ENCODE peak calls at places on chromosomes 7 and 10, in five cellular contexts. W is K562, Y is tibial artery, O is sigmoid colon, I is stomach. E is an unnamed sample. For H3K27me3, the result is how much of the 10 kb centered on the place peaks cover.

GRCh38 chr7:140696024-140696678 is 357 bp upstream of the NDUFB2 start:
- DNase-seq in I (peak), O (peak), W (peak), Y (peak), E (peak)

GRCh38 chr10:91745086-91745831 is 53.0 kb upstream of the TNKS2 start:
- DNase-seq in I (peak), Y (no peak), W (peak), O (no peak), E (no peak)

GRCh38 chr10:119502214-119502613 is 40.3 kb downstream of the RGS10 start:
- DNase-seq in O (no peak), W (no peak), Y (no peak), I (peak), E (no peak)

GRCh38 chr7:20331231-20331880 is 656 bp downstream of the ITGB8 start:
- DNase-seq in Y (peak), O (peak), W (no peak), I (peak), E (peak)

GRCh38 chr7:53110425-53110824 is 75.0 kb downstream of the POM121L12 start:
- DNase-seq in Y (no peak), I (no peak), O (no peak), W (no peak), E (no peak)

GRCh38 chr10:27743736-27744477 is 1.7 kb downstream of the MKX start:
- DNase-seq in I (no peak), Y (peak), W (no peak), O (peak), E (no peak)

GRCh38 chr10:133372507-133372906 is 647 bp downstream of the ECHS1 start:
- DNase-seq in O (no peak), I (no peak), Y (no peak), W (no peak), E (peak)

GRCh38 chr7:110975476-110975875 is 115.5 kb upstream of the LRRN3 start:
- DNase-seq in I (no peak), Y (no peak), O (no peak), W (no peak), E (no peak)

GRCh38 chr7:33901199-33901598 is 4.1 kb upstream of the BMPER start:
- DNase-seq in Y (no peak), I (no peak), W (no peak), O (no peak), E (no peak)

DNA sequence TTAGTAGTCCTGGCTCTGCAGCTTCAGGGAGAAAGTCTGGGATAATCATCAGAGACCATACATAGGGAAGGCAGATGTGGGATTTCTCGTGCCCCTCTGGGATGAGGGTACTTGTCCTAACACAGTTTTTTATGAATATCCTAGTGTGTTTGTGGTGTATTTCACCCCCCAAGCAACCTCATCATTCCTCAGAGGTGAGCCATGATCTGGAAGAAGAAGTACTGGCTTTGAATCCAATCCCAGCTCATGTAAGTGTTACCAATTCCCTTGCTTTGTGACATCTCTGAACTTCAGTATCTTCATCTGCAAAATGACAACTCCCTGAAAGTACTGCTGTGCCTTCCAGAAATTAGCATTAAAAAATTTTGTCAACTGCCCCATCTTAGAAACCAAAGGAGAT is 347.5 kb upstream of the ZMIZ1 start:
- DNase-seq in I (no peak), W (no peak), Y (no peak), O (no peak), E (no peak)
- H3K27me3 ChIP-seq in I (under half), W (under half), Y (under half), O (under half), E (under half)

GRCh38 chr7:97731736-97732370 is at the start of gene TAC1:
- DNase-seq in I (no peak), Y (no peak), W (no peak), O (no peak), E (no peak)

GRCh38 chr7:97732567-97733275 is 835 bp downstream of the TAC1 start:
- DNase-seq in W (no peak), O (no peak), Y (no peak), I (no peak), E (no peak)

GRCh38 chr7:97735075-97735474 is 3.2 kb downstream of the TAC1 start:
- DNase-seq in I (no peak), W (no peak), Y (no peak), O (no peak), E (no peak)

GRCh38 chr7:97733276-97734206 is 1.7 kb downstream of the TAC1 start:
- DNase-seq in I (no peak), O (no peak), Y (no peak), W (no peak), E (no peak)

GRCh38 chr7:97734255-97734654 is 2.4 kb downstream of the TAC1 start:
- DNase-seq in I (no peak), Y (no peak), O (no peak), W (no peak), E (no peak)
- H3K27me3 ChIP-seq in I (under half), Y (under half), O (half or more), W (under half), E (under half)

DNA sequence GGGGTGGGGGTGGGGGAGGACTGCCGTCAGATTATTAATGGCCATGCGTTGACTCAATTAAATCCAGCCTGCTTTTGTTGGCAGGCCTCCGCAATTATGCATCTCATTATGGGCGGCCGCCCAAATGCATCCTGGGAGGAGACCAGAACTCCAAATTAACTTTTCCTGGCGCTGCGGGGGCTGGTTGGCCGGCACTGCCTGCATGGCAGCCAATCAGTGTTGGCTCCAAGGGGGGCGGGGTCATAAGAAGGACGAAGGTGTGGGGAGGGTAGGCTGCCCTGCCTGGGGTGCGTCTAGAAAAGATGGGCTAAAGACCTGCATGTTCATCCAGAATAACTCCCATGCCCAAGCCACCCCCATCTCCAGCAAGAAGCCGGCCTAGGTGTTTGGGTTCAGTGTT is 83.8 kb upstream of the PAX2 start:
- DNase-seq in O (no peak), Y (no peak), W (no peak), I (no peak), E (no peak)
- H3K27me3 ChIP-seq in O (half or more), Y (half or more), W (under half), I (under half), E (under half)

DNA sequence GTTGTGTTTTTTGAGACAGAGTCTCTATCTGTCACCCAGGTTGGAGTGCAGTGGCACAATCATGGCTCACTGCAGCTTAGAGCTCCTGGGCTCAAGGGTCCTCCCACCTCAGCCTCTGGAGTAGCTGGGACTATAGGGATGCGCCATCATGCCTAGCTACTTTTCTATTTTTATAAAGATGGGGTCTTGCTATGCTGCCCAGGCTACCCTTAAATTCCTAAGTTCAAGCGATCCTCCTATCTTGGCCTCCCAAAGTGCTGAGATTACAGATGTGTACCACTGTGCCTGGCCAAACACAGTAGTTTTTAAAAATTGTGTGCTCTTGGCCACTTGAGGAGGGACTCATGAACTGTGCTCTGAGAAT is 10.6 kb upstream of the TLX1 start:
- DNase-seq in O (no peak), I (no peak), Y (no peak), W (no peak), E (no peak)
- H3K27me3 ChIP-seq in O (half or more), I (under half), Y (half or more), W (half or more), E (under half)

GRCh38 chr7:155391414-155391813 is 66.5 kb upstream of the EN2 start:
- DNase-seq in I (no peak), O (no peak), Y (no peak), W (no peak), E (no peak)
- H3K27me3 ChIP-seq in I (under half), O (half or more), Y (half or more), W (half or more), E (under half)

GRCh38 chr10:6470894-6471618 is 109.0 kb downstream of the PRKCQ start:
- DNase-seq in Y (no peak), W (peak), I (no peak), O (no peak), E (no peak)

GRCh38 chr10:6473430-6473829 is 106.6 kb downstream of the PRKCQ start:
- DNase-seq in Y (no peak), I (no peak), O (no peak), W (peak), E (no peak)

GRCh38 chr10:6469661-6470060 is 110.4 kb downstream of the PRKCQ start:
- DNase-seq in I (no peak), O (no peak), Y (no peak), W (no peak), E (no peak)

GRCh38 chr10:6476989-6477388 is 103.1 kb downstream of the PRKCQ start:
- DNase-seq in O (no peak), Y (no peak), W (no peak), I (no peak), E (no peak)

DNA sequence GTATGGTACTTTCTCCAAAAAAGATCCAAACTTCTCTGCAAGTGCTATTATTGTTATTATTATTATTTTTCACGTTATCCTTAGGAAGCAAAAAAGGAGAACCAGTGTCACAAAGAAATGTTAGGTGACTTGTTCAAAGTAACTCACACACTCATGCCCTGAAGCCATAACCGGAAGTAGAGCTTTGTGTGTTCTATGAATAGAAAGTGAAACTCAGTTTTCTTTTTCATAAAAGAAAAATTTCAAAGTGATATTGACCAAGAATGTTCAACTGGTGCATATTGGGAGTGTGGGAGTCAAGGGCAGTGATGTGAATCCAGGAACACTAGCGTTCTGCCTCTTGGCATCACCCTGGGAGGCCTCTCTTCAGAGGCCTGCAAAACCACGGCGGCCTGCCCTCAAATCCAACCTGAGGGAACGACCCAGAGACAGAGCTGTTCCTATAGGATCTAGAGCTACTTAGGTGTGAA is 106.1 kb downstream of the PRKCQ start:
- DNase-seq in W (peak), O (no peak), I (no peak), Y (no peak), E (no peak)
- H3K27me3 ChIP-seq in W (under half), O (under half), I (under half), Y (under half), E (under half)

GRCh38 chr10:101089520-101090299 is 27.9 kb downstream of the KAZALD1 start:
- DNase-seq in W (no peak), Y (no peak), O (no peak), I (no peak), E (peak)

GRCh38 chr10:101090597-101090996 is 28.8 kb downstream of the KAZALD1 start:
- DNase-seq in Y (no peak), O (no peak), I (no peak), W (no peak), E (no peak)

GRCh38 chr10:101087376-101087775 is 25.6 kb downstream of the KAZALD1 start:
- DNase-seq in I (no peak), W (no peak), Y (no peak), O (no peak), E (no peak)

GRCh38 chr10:101085846-101086245 is 24.1 kb downstream of the KAZALD1 start:
- DNase-seq in I (no peak), Y (no peak), W (no peak), O (no peak), E (no peak)

DNA sequence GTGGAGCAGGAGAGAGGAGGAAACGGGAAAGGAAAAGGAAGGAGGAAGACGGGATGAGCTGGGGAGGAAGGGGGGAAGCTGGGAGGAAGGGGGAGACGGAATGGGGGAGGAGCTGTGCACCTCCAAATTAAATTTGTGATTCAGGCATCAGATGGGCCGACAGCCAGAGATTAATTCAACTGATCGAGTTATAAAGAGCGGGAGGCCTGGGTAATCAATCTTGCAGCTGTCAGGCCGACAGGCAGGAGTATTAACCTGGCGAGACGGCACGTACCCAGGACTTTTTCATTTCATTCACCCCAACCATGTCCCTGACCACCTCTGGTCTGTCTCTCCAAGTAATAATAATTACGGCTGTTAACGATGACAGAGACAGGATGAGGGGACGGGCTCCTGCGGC is 26.2 kb downstream of the KAZALD1 start:
- DNase-seq in W (no peak), O (no peak), Y (no peak), I (no peak), E (no peak)
- H3K27me3 ChIP-seq in W (half or more), O (half or more), Y (half or more), I (under half), E (under half)

GRCh38 chr7:155533827-155534690 is 12.3 kb downstream of the CNPY1 start:
- DNase-seq in O (peak), Y (no peak), W (peak), I (no peak), E (no peak)
- H3K27me3 ChIP-seq in O (half or more), Y (half or more), W (half or more), I (under half), E (under half)

E was measured in MG63.